ENCODE peak calls at places on chromosomes 16 and 17, in four cellular contexts. One of them, this sample, is unnamed.
A peak's percentile ranks its signal among the peaks of the same experiment; 100 is the strongest.

GRCh38 chr17:44844390-44844830 is 3.3 kb upstream of the HIGD1B start:
- DNase-seq in activated T-cell treated with anti-CD3 and anti-CD28 coated beads for 1 hour: no peak
- DNase-seq in cerebellum: no peak
- DNase-seq in NCI-H1092 treated with DMSO at 0.1 percent for 48 hours: no peak
- DNase-seq in this sample: no peak

GRCh38 chr17:56779306-56779705 is 54.4 kb downstream of the C17orf67 start:
- DNase-seq in activated T-cell treated with anti-CD3 and anti-CD28 coated beads for 1 hour: no peak
- DNase-seq in cerebellum: no peak
- DNase-seq in NCI-H1092 treated with DMSO at 0.1 percent for 48 hours: no peak
- DNase-seq in this sample: no peak

GRCh38 chr16:8686879-8687278 is 12.5 kb downstream of the ABAT start:
- DNase-seq in activated T-cell treated with anti-CD3 and anti-CD28 coated beads for 1 hour: no peak
- DNase-seq in cerebellum: no peak
- DNase-seq in NCI-H1092 treated with DMSO at 0.1 percent for 48 hours: peak; percentile 61
- DNase-seq in this sample: no peak

GRCh38 chr17:36209575-36209974 is 1.3 kb upstream of the CCL4L2 start:
- DNase-seq in activated T-cell treated with anti-CD3 and anti-CD28 coated beads for 1 hour: no peak
- DNase-seq in cerebellum: no peak
- DNase-seq in NCI-H1092 treated with DMSO at 0.1 percent for 48 hours: no peak
- DNase-seq in this sample: no peak

GRCh38 chr16:85986931-85987749 is 88.2 kb downstream of the IRF8 start:
- DNase-seq in activated T-cell treated with anti-CD3 and anti-CD28 coated beads for 1 hour: peak; percentile 49
- DNase-seq in cerebellum: peak; percentile 29
- DNase-seq in NCI-H1092 treated with DMSO at 0.1 percent for 48 hours: no peak
- DNase-seq in this sample: peak; percentile 37

GRCh38 chr17:1605681-1606351 is 22.8 kb downstream of the SLC43A2 start:
- DNase-seq in activated T-cell treated with anti-CD3 and anti-CD28 coated beads for 1 hour: no peak
- DNase-seq in cerebellum: no peak
- DNase-seq in NCI-H1092 treated with DMSO at 0.1 percent for 48 hours: no peak
- DNase-seq in this sample: no peak

GRCh38 chr16:51450913-51451312 is 299.8 kb upstream of the SALL1 start:
- DNase-seq in activated T-cell treated with anti-CD3 and anti-CD28 coated beads for 1 hour: no peak
- DNase-seq in cerebellum: no peak
- DNase-seq in NCI-H1092 treated with DMSO at 0.1 percent for 48 hours: no peak
- DNase-seq in this sample: no peak

GRCh38 chr16:27436065-27436464 is 34.1 kb downstream of the IL21R start:
- DNase-seq in activated T-cell treated with anti-CD3 and anti-CD28 coated beads for 1 hour: no peak
- DNase-seq in cerebellum: no peak
- DNase-seq in NCI-H1092 treated with DMSO at 0.1 percent for 48 hours: no peak
- DNase-seq in this sample: no peak

GRCh38 chr16:378821-379182 is 3.0 kb downstream of the PGAP6 start:
- DNase-seq in activated T-cell treated with anti-CD3 and anti-CD28 coated beads for 1 hour: no peak
- DNase-seq in cerebellum: no peak
- DNase-seq in NCI-H1092 treated with DMSO at 0.1 percent for 48 hours: no peak
- DNase-seq in this sample: no peak

GRCh38 chr16:84156342-84156784 is 11.3 kb downstream of the DNAAF1 start:
- DNase-seq in activated T-cell treated with anti-CD3 and anti-CD28 coated beads for 1 hour: no peak
- DNase-seq in cerebellum: no peak
- DNase-seq in NCI-H1092 treated with DMSO at 0.1 percent for 48 hours: no peak
- DNase-seq in this sample: no peak

GRCh38 chr16:14238756-14239155 is 167.6 kb downstream of the MRTFB start:
- DNase-seq in activated T-cell treated with anti-CD3 and anti-CD28 coated beads for 1 hour: no peak
- DNase-seq in cerebellum: no peak
- DNase-seq in NCI-H1092 treated with DMSO at 0.1 percent for 48 hours: no peak
- DNase-seq in this sample: no peak

This sample was measured in effector CD8-positive, alpha-beta T cell.